ENCODE peak calls at places on chromosomes 12 and 14, in four cellular contexts. A is chondrocyte, J is right atrium auricular region, Q is endothelial cell. G is an unnamed sample.

GRCh38 chr14:49991491-49991890 is 98.6 kb downstream of the ARF6 start:
- DNase-seq in A (no peak), J (no peak), Q (no peak), G (no peak)

GRCh38 chr14:24092960-24093900 is 881 bp upstream of the PCK2 start:
- DNase-seq in J (no peak), A (no peak), Q (no peak), G (peak)

GRCh38 chr14:69049675-69050074 is 70.6 kb upstream of the ACTN1 start:
- DNase-seq in Q (no peak), J (peak), A (no peak), G (no peak)

GRCh38 chr12:132393991-132394949 is 64.9 kb upstream of the GALNT9 start:
- DNase-seq in Q (no peak), J (no peak), A (peak), G (peak)

GRCh38 chr12:1207276-1207675 is 216.3 kb downstream of the ERC1 start:
- DNase-seq in J (no peak), Q (no peak), A (no peak), G (no peak)

GRCh38 chr12:126747530-126748149 is 1519.3 kb upstream of the TMEM132C start:
- DNase-seq in Q (no peak), J (no peak), A (no peak), G (peak)

GRCh38 chr14:31420013-31420318 is 384 bp downstream of the HEATR5A start:
- DNase-seq in J (peak), A (no peak), Q (peak), G (peak)

GRCh38 chr12:68850390-68850789 is 42.4 kb downstream of the MDM2 start:
- DNase-seq in J (no peak), Q (no peak), A (no peak), G (no peak)

GRCh38 chr14:33811731-33812130 is 139.1 kb downstream of the EGLN3 start:
- DNase-seq in Q (no peak), J (no peak), A (no peak), G (no peak)

GRCh38 chr12:71999795-72000194 is 61.1 kb downstream of the TPH2 start:
- DNase-seq in A (no peak), J (no peak), Q (no peak), G (no peak)

GRCh38 chr14:23068792-23069412 is 11.6 kb upstream of the CDH24 start:
- DNase-seq in J (peak), A (no peak), Q (peak), G (no peak)

GRCh38 chr12:30463636-30464035 is 232.0 kb downstream of the IPO8 start:
- DNase-seq in Q (no peak), A (no peak), J (no peak), G (no peak)

GRCh38 chr12:30458453-30458852 is 237.2 kb downstream of the IPO8 start:
- DNase-seq in J (no peak), Q (no peak), A (no peak), G (no peak)

GRCh38 chr12:30461011-30461670 is 234.5 kb downstream of the IPO8 start:
- DNase-seq in Q (no peak), J (no peak), A (no peak), G (no peak)

GRCh38 chr12:30462249-30462648 is 233.4 kb downstream of the IPO8 start:
- DNase-seq in J (no peak), Q (no peak), A (no peak), G (no peak)

GRCh38 chr12:30457621-30458289 is 237.9 kb downstream of the IPO8 start:
- DNase-seq in Q (no peak), A (no peak), J (no peak), G (no peak)
- TF ChIP-seq CTCF in Q (peak), A (peak), J (no peak), G (no peak)

DNA sequence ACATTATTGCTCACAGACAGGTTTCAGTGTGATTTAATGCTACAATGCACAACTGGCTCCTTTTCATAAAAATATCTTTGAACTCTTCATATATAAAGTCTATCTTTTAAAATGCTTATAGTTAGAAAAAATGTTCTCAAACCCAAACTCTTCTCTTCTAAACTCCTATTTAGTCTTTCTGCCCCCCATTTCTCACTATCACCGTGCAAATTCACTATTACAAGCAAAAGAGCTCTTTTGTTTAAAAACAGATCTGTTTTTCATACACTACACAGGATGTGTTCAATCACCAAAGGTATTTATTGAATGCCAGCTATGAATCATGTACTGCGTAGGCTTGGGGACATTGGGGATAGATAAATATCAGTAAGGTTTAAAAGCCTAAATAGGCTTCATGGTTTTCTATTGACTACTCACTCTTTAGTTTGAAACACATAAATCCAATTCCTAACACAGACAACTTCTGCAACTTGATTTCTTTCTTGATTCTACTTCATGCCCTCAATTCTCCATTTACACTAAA is 692.3 kb downstream of the C12orf50 start:
- DNase-seq in Q (no peak), A (no peak), J (no peak), G (no peak)
- TF ChIP-seq CTCF in Q (no peak), A (no peak), J (no peak), G (no peak)

GRCh38 chr12:27207626-27208413 is 36.3 kb upstream of the STK38L start:
- DNase-seq in Q (no peak), J (no peak), A (no peak), G (no peak)
- TF ChIP-seq CTCF in Q (no peak), J (no peak), A (no peak), G (no peak)

GRCh38 chr14:21978184-21978998 is 304.8 kb upstream of the OR4E1 start:
- DNase-seq in J (no peak), A (no peak), Q (peak), G (peak)
- TF ChIP-seq CTCF in J (peak), A (peak), Q (peak), G (peak)

GRCh38 chr12:51013441-51013840 is 12.7 kb downstream of the SLC11A2 start:
- DNase-seq in Q (no peak), J (no peak), A (no peak), G (no peak)
- TF ChIP-seq CTCF in Q (no peak), J (no peak), A (no peak), G (no peak)

GRCh38 chr12:89160716-89161123 is 191.6 kb downstream of the DUSP6 start:
- DNase-seq in Q (no peak), A (no peak), J (peak), G (peak)
- TF ChIP-seq CTCF in Q (no peak), A (no peak), J (no peak), G (no peak)

G was measured in spleen.